ENCODE peak calls at places on chromosomes 12 and 14, in five cellular contexts. One of them, this sample, is unnamed.

GRCh38 chr14:85233756-85234545 is 296.0 kb upstream of the FLRT2 start:
- DNase-seq in HCT116: no peak
- DNase-seq in GM23248: peak
- DNase-seq in SK-N-SH: no peak
- DNase-seq in hepatocyte: no peak
- DNase-seq in this sample: no peak

GRCh38 chr12:90909069-90909676 is 45.8 kb downstream of the CCER1 start:
- DNase-seq in HCT116: peak
- DNase-seq in GM23248: peak
- DNase-seq in SK-N-SH: peak
- DNase-seq in hepatocyte: peak
- DNase-seq in this sample: peak

GRCh38 chr12:92827836-92828431 is 101.2 kb downstream of the EEA1 start:
- DNase-seq in HCT116: peak
- DNase-seq in GM23248: peak
- DNase-seq in SK-N-SH: peak
- DNase-seq in hepatocyte: peak
- DNase-seq in this sample: peak

GRCh38 chr12:19808371-19808770 is 369.1 kb downstream of the AEBP2 start:
- DNase-seq in HCT116: no peak
- DNase-seq in GM23248: no peak
- DNase-seq in SK-N-SH: no peak
- DNase-seq in hepatocyte: no peak
- DNase-seq in this sample: no peak

GRCh38 chr12:48247181-48247966 is 44.3 kb upstream of the OR10AD1 start:
- DNase-seq in HCT116: no peak
- DNase-seq in GM23248: peak
- DNase-seq in SK-N-SH: no peak
- DNase-seq in hepatocyte: no peak
- DNase-seq in this sample: no peak

GRCh38 chr12:5478081-5478706 is 46.3 kb downstream of the NTF3 start:
- DNase-seq in HCT116: no peak
- DNase-seq in GM23248: no peak
- DNase-seq in SK-N-SH: no peak
- DNase-seq in hepatocyte: no peak
- DNase-seq in this sample: no peak

GRCh38 chr12:57096099-57096572 is 7.2 kb downstream of the NAB2 start:
- DNase-seq in HCT116: no peak
- DNase-seq in GM23248: peak
- DNase-seq in SK-N-SH: peak
- DNase-seq in hepatocyte: peak
- DNase-seq in this sample: no peak

GRCh38 chr12:5476356-5476755 is 44.4 kb downstream of the NTF3 start:
- DNase-seq in HCT116: no peak
- DNase-seq in GM23248: no peak
- DNase-seq in SK-N-SH: no peak
- DNase-seq in hepatocyte: no peak
- DNase-seq in this sample: no peak

GRCh38 chr12:70756791-70757190 is 119.6 kb upstream of the PTPRB start:
- DNase-seq in HCT116: no peak
- DNase-seq in GM23248: no peak
- DNase-seq in SK-N-SH: peak
- DNase-seq in hepatocyte: no peak
- DNase-seq in this sample: no peak

GRCh38 chr14:45125754-45126153 is 8.5 kb downstream of the FKBP3 start:
- DNase-seq in HCT116: no peak
- DNase-seq in GM23248: no peak
- DNase-seq in SK-N-SH: no peak
- DNase-seq in hepatocyte: no peak
- DNase-seq in this sample: no peak

GRCh38 chr12:32809846-32810245 is 54.1 kb upstream of the YARS2 start:
- DNase-seq in HCT116: no peak
- DNase-seq in GM23248: no peak
- DNase-seq in SK-N-SH: no peak
- DNase-seq in hepatocyte: no peak
- DNase-seq in this sample: no peak

GRCh38 chr12:32809196-32809595 is 53.5 kb upstream of the YARS2 start:
- DNase-seq in HCT116: no peak
- DNase-seq in GM23248: no peak
- DNase-seq in SK-N-SH: no peak
- DNase-seq in hepatocyte: no peak
- DNase-seq in this sample: no peak

GRCh38 chr12:32811686-32812392 is 56.1 kb upstream of the YARS2 start:
- DNase-seq in HCT116: no peak
- DNase-seq in GM23248: no peak
- DNase-seq in SK-N-SH: no peak
- DNase-seq in hepatocyte: no peak
- DNase-seq in this sample: no peak
- TF ChIP-seq EZH2phosphoT487 in HCT116: no peak
- TF ChIP-seq EZH2phosphoT487 in GM23248: no peak
- TF ChIP-seq EZH2phosphoT487 in SK-N-SH: no peak
- TF ChIP-seq EZH2phosphoT487 in hepatocyte: no peak
- TF ChIP-seq EZH2phosphoT487 in this sample: no peak

DNA sequence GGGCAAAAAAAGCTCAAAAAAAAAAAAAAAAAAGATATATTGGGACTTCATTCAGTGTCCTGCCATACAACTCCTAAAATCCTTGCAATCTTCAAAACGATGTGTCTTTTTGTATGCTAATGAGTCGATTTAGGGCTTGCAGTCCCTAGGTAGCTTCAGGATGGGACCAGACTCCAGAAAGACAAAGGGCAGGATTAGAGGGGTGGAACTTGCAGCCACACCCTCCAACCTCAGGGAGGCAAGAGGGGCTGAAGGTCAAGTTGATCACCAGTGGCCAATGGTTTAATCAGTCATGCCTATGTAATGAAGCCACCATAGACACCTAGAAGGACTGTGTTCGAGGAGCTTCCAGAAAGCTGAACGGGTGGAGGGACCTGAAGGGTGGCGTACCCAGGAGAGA is 29.3 kb downstream of the TEAD4 start:
- DNase-seq in HCT116: no peak
- DNase-seq in GM23248: no peak
- DNase-seq in SK-N-SH: no peak
- DNase-seq in hepatocyte: no peak
- DNase-seq in this sample: no peak
- TF ChIP-seq EZH2phosphoT487 in HCT116: no peak
- TF ChIP-seq EZH2phosphoT487 in GM23248: no peak
- TF ChIP-seq EZH2phosphoT487 in SK-N-SH: no peak
- TF ChIP-seq EZH2phosphoT487 in hepatocyte: no peak
- TF ChIP-seq EZH2phosphoT487 in this sample: no peak

GRCh38 chr14:50225067-50225973 is 6.1 kb downstream of the SOS2 start:
- DNase-seq in HCT116: no peak
- DNase-seq in GM23248: peak
- DNase-seq in SK-N-SH: peak
- DNase-seq in hepatocyte: no peak
- DNase-seq in this sample: peak
- TF ChIP-seq EZH2phosphoT487 in HCT116: no peak
- TF ChIP-seq EZH2phosphoT487 in GM23248: no peak
- TF ChIP-seq EZH2phosphoT487 in SK-N-SH: no peak
- TF ChIP-seq EZH2phosphoT487 in hepatocyte: no peak
- TF ChIP-seq EZH2phosphoT487 in this sample: no peak

DNA sequence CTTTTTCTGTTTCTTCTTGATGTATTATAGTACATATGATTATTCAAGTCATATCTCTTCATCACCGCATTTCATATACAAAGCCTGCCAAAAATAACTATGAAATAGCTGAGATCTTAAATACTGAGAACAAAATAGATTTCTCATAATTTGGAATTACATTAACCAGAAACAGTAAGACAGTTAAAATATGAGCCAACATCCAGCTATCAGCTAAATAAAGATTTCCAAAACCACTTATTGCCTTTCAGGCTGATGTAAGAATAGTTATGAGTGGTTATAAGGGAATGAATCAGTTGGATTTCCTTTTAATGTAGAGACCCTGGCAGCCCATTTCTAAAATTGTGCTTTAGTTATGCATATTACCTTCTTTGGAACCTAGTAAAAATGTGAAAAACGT is 47.4 kb downstream of the TMEM117 start:
- DNase-seq in HCT116: no peak
- DNase-seq in GM23248: no peak
- DNase-seq in SK-N-SH: no peak
- DNase-seq in hepatocyte: no peak
- DNase-seq in this sample: no peak
- TF ChIP-seq EZH2phosphoT487 in HCT116: no peak
- TF ChIP-seq EZH2phosphoT487 in GM23248: no peak
- TF ChIP-seq EZH2phosphoT487 in SK-N-SH: no peak
- TF ChIP-seq EZH2phosphoT487 in hepatocyte: no peak
- TF ChIP-seq EZH2phosphoT487 in this sample: no peak